ENCODE peak calls at places on chromosomes 4 and X, in nine cellular contexts. W, I, O, T, D, F, P, E and V are unnamed samples.

GRCh38 chrX:78643874-78644273 is 15.3 kb downstream of the RTL3 start:
- DNase-seq in I (no peak), D (no peak), O (no peak), T (no peak), E (no peak), F (no peak), W (no peak), P (no peak), V (no peak)

GRCh38 chrX:111854778-111855490 is 21.0 kb upstream of the TRPC5OS start:
- DNase-seq in I (no peak), D (no peak), O (no peak), F (no peak), W (no peak), T (no peak), P (no peak), E (no peak), V (no peak)

GRCh38 chr4:82588871-82589270 is 27.1 kb upstream of the TMEM150C start:
- DNase-seq in F (no peak), O (no peak), D (no peak), W (no peak), E (no peak), I (no peak), T (no peak), P (no peak), V (no peak)

GRCh38 chrX:6810796-6811195 is 275.9 kb upstream of the VCX3A start:
- DNase-seq in O (no peak), T (peak; percentile 1), F (no peak), D (peak; percentile 3), E (peak; percentile 0), W (no peak), I (no peak), P (no peak), V (no peak)

GRCh38 chr4:31160146-31160545 is 440.0 kb downstream of the PCDH7 start:
- DNase-seq in W (no peak), D (no peak), F (no peak), T (no peak), E (no peak), P (no peak), I (no peak), O (no peak), V (no peak)

GRCh38 chrX:24659106-24659505 is 12.0 kb upstream of the PCYT1B start:
- DNase-seq in O (no peak), F (no peak), W (no peak), P (no peak), T (no peak), E (no peak), I (no peak), D (no peak), V (no peak)

GRCh38 chr4:81922271-81922775 is 450.6 kb upstream of the RASGEF1B start:
- DNase-seq in E (no peak), F (no peak), D (no peak), I (no peak), P (no peak), W (no peak), O (no peak), T (no peak), V (no peak)

GRCh38 chr4:184803133-184803532 is 22.6 kb downstream of the ACSL1 start:
- DNase-seq in F (no peak), I (no peak), T (no peak), O (no peak), W (no peak), E (no peak), P (no peak), D (no peak), V (no peak)

GRCh38 chr4:188839704-188840103 is 700.5 kb downstream of the TRIML1 start:
- DNase-seq in D (no peak), F (no peak), P (no peak), O (no peak), E (no peak), W (no peak), T (no peak), I (no peak), V (no peak)

GRCh38 chrX:47802589-47802988 is 34.1 kb upstream of the ZNF81 start:
- DNase-seq in I (no peak), F (peak; percentile 1), W (no peak), E (peak; percentile 35), O (no peak), T (peak; percentile 2), D (peak; percentile 9), P (no peak), V (no peak)

GRCh38 chr4:115171220-115171619 is 57.8 kb upstream of the NDST4 start:
- DNase-seq in T (no peak), W (no peak), F (no peak), O (no peak), I (no peak), E (no peak), P (no peak), D (no peak), V (no peak)

GRCh38 chrX:37409278-37409677 is 60.1 kb downstream of the PRRG1 start:
- DNase-seq in E (no peak), O (no peak), W (no peak), T (no peak), F (no peak), P (no peak), D (no peak), I (no peak), V (no peak)

GRCh38 chr4:42278709-42279324 is 118.5 kb upstream of the SHISA3 start:
- DNase-seq in P (no peak), D (no peak), O (no peak), F (no peak), E (no peak), T (no peak), W (no peak), I (no peak), V (no peak)

GRCh38 chr4:5143306-5143861 is 92.1 kb downstream of the STK32B start:
- DNase-seq in O (no peak), I (no peak), E (no peak), W (no peak), D (no peak), T (no peak), F (no peak), P (no peak), V (no peak)